ENCODE peak calls at places on chromosomes 16 and 17, in five cellular contexts. S, L, T, X and I are unnamed samples.

GRCh38 chr16:1212616-1213194 is 12.4 kb downstream of the TPSG1 start:
- DNase-seq in T (no peak), L (no peak), S (no peak), X (no peak), I (no peak)

GRCh38 chr16:11085025-11085485 is 140.7 kb downstream of the CLEC16A start:
- DNase-seq in T (peak; percentile 47), X (no peak), S (no peak), L (no peak), I (no peak)

GRCh38 chr17:81488276-81488860 is 24.2 kb downstream of the ACTG1 start:
- DNase-seq in S (no peak), X (no peak), L (no peak), T (no peak), I (no peak)

GRCh38 chr17:50063516-50064252 is 7.8 kb downstream of the ITGA3 start:
- DNase-seq in S (no peak), X (peak; percentile 84), T (peak; percentile 52), L (peak; percentile 40), I (no peak)

GRCh38 chr16:84617068-84617630 is 729 bp downstream of the COTL1 start:
- DNase-seq in L (peak; percentile 35), T (no peak), X (no peak), S (no peak), I (no peak)

GRCh38 chr16:66502020-66502913 is 47.7 kb downstream of the TK2 start:
- DNase-seq in X (peak; percentile 96), T (peak; percentile 46), S (no peak), L (peak; percentile 46), I (no peak)

GRCh38 chr17:74442670-74443515 is 11.0 kb downstream of the GPRC5C start:
- DNase-seq in T (no peak), L (no peak), S (no peak), X (no peak), I (no peak)

GRCh38 chr17:74763565-74764387 is 12.4 kb downstream of the NAT9 start:
- DNase-seq in L (no peak), S (peak; percentile 84), T (no peak), X (no peak), I (no peak)

GRCh38 chr16:57700801-57701551 is 6.4 kb downstream of the DRC7 start:
- DNase-seq in T (no peak), L (no peak), X (peak; percentile 81), S (no peak), I (no peak)

GRCh38 chr17:19958023-19958422 is 19.6 kb downstream of the AKAP10 start:
- DNase-seq in S (peak; percentile 40), T (peak; percentile 96), X (peak; percentile 57), L (peak; percentile 86), I (peak; percentile 98)

GRCh38 chr16:58492735-58493134 is 7.2 kb upstream of the NDRG4 start:
- DNase-seq in S (no peak), L (no peak), T (no peak), X (no peak), I (peak; percentile 54)

GRCh38 chr17:57634713-57635465 is 110.2 kb downstream of the CCDC182 start:
- DNase-seq in S (no peak), L (no peak), X (no peak), T (peak; percentile 78), I (no peak)

GRCh38 chr16:50268352-50268751 is 2.0 kb downstream of the ADCY7 start:
- DNase-seq in L (no peak), S (no peak), X (peak; percentile 62), T (no peak), I (no peak)

GRCh38 chr17:4635823-4636375 is 5.6 kb downstream of the ALOX15 start:
- DNase-seq in T (no peak), X (no peak), L (no peak), S (no peak), I (no peak)

GRCh38 chr16:53282975-53283946 is 151.0 kb upstream of the RBL2 start:
- DNase-seq in X (no peak), T (peak; percentile 49), S (peak; percentile 2), L (peak; percentile 58), I (peak; percentile 63)

GRCh38 chr17:57524790-57525543 is 220.1 kb downstream of the CCDC182 start:
- DNase-seq in S (no peak), T (no peak), X (no peak), L (no peak), I (no peak)

GRCh38 chr17:39090832-39091622 is 60.4 kb downstream of the PLXDC1 start:
- DNase-seq in L (no peak), T (no peak), S (no peak), X (no peak), I (no peak)

GRCh38 chr16:11253995-11254912 is 1.8 kb downstream of the SOCS1 start:
- DNase-seq in X (no peak), T (peak; percentile 16), S (no peak), L (no peak), I (no peak)

GRCh38 chr16:53056528-53056881 is 1.7 kb downstream of the CHD9 start:
- DNase-seq in S (no peak), L (peak; percentile 67), T (peak; percentile 66), X (no peak), I (no peak)

GRCh38 chr17:43949777-43950176 is 4.0 kb downstream of the PYY start:
- DNase-seq in S (no peak), T (no peak), X (no peak), L (no peak), I (no peak)

GRCh38 chr16:52912565-52913173 is 140.0 kb downstream of the CHD9NB start:
- DNase-seq in T (peak; percentile 49), S (peak; percentile 66), X (peak; percentile 18), L (peak; percentile 31), I (peak; percentile 83)

GRCh38 chr17:80443916-80444708 is 29.1 kb downstream of the ENDOV start:
- DNase-seq in S (no peak), L (no peak), T (no peak), X (no peak), I (peak; percentile 30)

GRCh38 chr16:16009396-16009795 is 60.0 kb downstream of the ABCC1 start:
- DNase-seq in X (no peak), L (no peak), S (no peak), T (no peak), I (no peak)

GRCh38 chr17:39582658-39583057 is 25.1 kb downstream of the NEUROD2 start:
- DNase-seq in L (no peak), S (no peak), X (no peak), T (no peak), I (no peak)

GRCh38 chr17:65071861-65072260 is 15.3 kb upstream of the GNA13 start:
- DNase-seq in X (no peak), L (no peak), S (no peak), T (peak; percentile 72), I (no peak)

GRCh38 chr16:69845181-69845580 is 83.0 kb downstream of the WWP2 start:
- DNase-seq in S (no peak), L (no peak), T (peak; percentile 45), X (no peak), I (peak; percentile 56)

GRCh38 chr16:87874639-87875472 is 5.5 kb upstream of the SLC7A5 start:
- DNase-seq in X (no peak), T (no peak), L (no peak), S (no peak), I (peak; percentile 76)

GRCh38 chr16:50202926-50203624 is 50.0 kb downstream of the TENT4B start:
- DNase-seq in S (no peak), T (peak; percentile 93), X (peak; percentile 76), L (peak; percentile 93), I (peak; percentile 81)

GRCh38 chr16:85659805-85660511 is 28.8 kb downstream of the GINS2 start:
- DNase-seq in S (peak; percentile 68), T (peak; percentile 41), X (no peak), L (peak; percentile 67), I (peak; percentile 83)

GRCh38 chr17:15398736-15399331 is 57.4 kb upstream of the TEKT3 start:
- DNase-seq in S (no peak), X (no peak), L (peak; percentile 83), T (peak; percentile 74), I (no peak)

GRCh38 chr16:29806096-29806579 is at the start of gene MAZ:
- DNase-seq in T (peak; percentile 91), X (no peak), L (no peak), S (no peak), I (no peak)

GRCh38 chr17:11948791-11949190 is 48.5 kb downstream of the ZNF18 start:
- DNase-seq in L (no peak), S (no peak), T (peak; percentile 86), X (no peak), I (no peak)

GRCh38 chr16:61901689-61902088 is 134.5 kb downstream of the CDH8 start:
- DNase-seq in X (no peak), T (no peak), L (no peak), S (no peak), I (no peak)
- H3K4me3 ChIP-seq in X (no peak overlapping the region), T (no peak overlapping the region), L (no peak overlapping the region), S (no peak overlapping the region), I (no peak overlapping the region)

GRCh38 chr16:81446318-81447275 is 2.0 kb downstream of the CMIP start:
- DNase-seq in L (peak; percentile 52), S (no peak), T (peak; percentile 51), X (peak; percentile 80), I (peak; percentile 66)

GRCh38 chr16:81445143-81445922 is 725 bp downstream of the CMIP start:
- DNase-seq in S (no peak), L (peak; percentile 34), T (peak; percentile 19), X (no peak), I (no peak)

GRCh38 chr16:81444448-81445121 is at the start of gene CMIP:
- DNase-seq in S (peak; percentile 73), L (peak; percentile 78), T (peak; percentile 72), X (peak; percentile 72), I (peak; percentile 88)

GRCh38 chr16:81447383-81448101 is 2.9 kb downstream of the CMIP start:
- DNase-seq in S (no peak), L (no peak), T (no peak), X (peak; percentile 30), I (no peak)

DNA sequence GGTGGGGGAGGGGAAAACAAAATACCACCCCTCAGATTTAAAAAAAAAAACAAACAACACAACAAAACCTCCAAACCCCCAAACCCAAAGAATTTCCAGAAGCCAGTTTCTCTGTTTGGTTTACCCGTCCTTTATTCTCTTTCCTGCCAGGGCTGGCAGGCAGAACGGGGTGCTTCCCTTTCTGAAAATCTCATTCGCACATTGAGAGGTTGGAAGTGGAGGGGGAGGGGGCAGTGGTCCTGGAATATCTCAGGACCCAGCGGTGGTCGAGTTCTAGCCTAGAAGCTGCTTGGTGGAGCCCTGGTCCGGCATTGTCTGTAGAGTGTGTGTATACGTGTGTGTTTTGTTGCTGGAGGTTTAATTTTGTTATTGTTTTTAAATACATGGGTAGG is 1.3 kb downstream of the CMIP start:
- DNase-seq in T (no peak), X (no peak), S (no peak), L (no peak), I (peak; percentile 67)
- H2AK5ac ChIP-seq in T (peak overlapping the region; percentile 88), X (peak overlapping the region; percentile 67), S (peak overlapping the region; percentile 76), L (peak overlapping the region; percentile 33), I (no peak overlapping the region)

DNA sequence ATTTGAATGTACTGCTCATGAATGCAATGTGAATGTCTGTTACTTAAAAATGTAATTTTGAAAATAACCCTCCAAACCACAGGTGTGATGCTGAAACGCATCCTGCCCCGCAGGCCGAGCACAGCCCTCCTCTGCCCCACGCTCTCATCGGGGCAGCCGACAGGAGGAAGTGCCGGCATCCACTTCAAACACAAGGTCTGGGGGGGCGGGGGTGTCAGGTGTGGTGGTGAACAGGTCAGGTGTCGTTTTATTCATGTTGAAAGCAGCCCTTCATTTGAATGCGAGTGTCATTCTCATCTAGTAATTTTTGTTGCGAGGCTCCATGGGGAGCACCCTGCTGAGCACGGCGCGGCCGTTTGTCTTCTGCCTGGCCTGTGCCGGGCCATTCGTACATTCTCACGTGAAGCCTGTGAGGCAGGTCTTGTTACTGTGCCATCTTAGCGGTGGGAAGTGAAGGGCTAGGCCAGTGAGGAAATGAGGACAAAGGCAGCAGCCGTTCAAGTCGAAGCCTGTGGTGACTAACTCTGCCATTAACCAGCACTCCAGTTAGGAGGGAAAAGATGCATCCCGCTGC is 1.8 kb downstream of the ACSF3 start:
- DNase-seq in S (no peak), L (no peak), X (no peak), T (no peak), I (no peak)
- H3K4me3 ChIP-seq in S (no peak overlapping the region), L (peak overlapping the region; percentile 99), X (no peak overlapping the region), T (no peak overlapping the region), I (no peak overlapping the region)

GRCh38 chr17:1492249-1493206 is at the start of gene MYO1C:
- DNase-seq in L (no peak), T (no peak), X (no peak), S (no peak), I (peak; percentile 62)
- H2AK5ac ChIP-seq in L (peak within 1 kb of the TSS; percentile 47), T (peak within 1 kb of the TSS; percentile 93), X (peak within 1 kb of the TSS; percentile 73), S (peak within 1 kb of the TSS; percentile 95), I (peak within 1 kb of the TSS; percentile 55)